ENCODE peak calls at places on chromosomes 16 and 17, in five cellular contexts. J is activated CD4-positive, CD25-positive, alpha-beta regulatory T cell treated with anti-CD3 and anti-CD28 coated beads, Interleukin-2, amount 50 U/mL, for 16 hours; K is stimulated activated CD4-positive, alpha-beta T cell treated with anti-CD3 and anti-CD28 coated beads, Interleukin-15, amount 100 ng/mL, for 24 hours; C is RCC 7860; O is CD8-positive, alpha-beta memory T cell. A is an unnamed sample.

GRCh38 chr17:69480197-69480596 is 65.7 kb downstream of the MAP2K6 start:
- DNase-seq in C (no peak), J (no peak), O (no peak), K (no peak), A (no peak)

GRCh38 chr17:32021618-32021955 is 14.4 kb downstream of the LRRC37B start:
- DNase-seq in K (no peak), O (no peak), J (no peak), C (no peak), A (no peak)

GRCh38 chr17:44235583-44235936 is 16.1 kb upstream of the UBTF start:
- DNase-seq in O (no peak), C (peak), K (no peak), J (no peak), A (no peak)

GRCh38 chr17:21186399-21187187 is 27.4 kb downstream of the TMEM11 start:
- DNase-seq in K (no peak), J (no peak), C (no peak), O (no peak), A (no peak)

GRCh38 chr17:79921411-79922160 is 82.3 kb upstream of the CBX4 start:
- DNase-seq in C (no peak), J (no peak), O (no peak), K (no peak), A (no peak)

GRCh38 chr17:38958326-38958725 is 8.9 kb downstream of the FBXO47 start:
- DNase-seq in C (no peak), K (no peak), O (no peak), J (no peak), A (no peak)

GRCh38 chr16:10081201-10081940 is 100.9 kb downstream of the GRIN2A start:
- DNase-seq in O (no peak), C (no peak), K (no peak), J (no peak), A (no peak)

GRCh38 chr16:86834451-86835035 is 256.2 kb downstream of the FOXL1 start:
- DNase-seq in O (no peak), J (no peak), C (peak), K (no peak), A (no peak)

GRCh38 chr16:11379420-11379819 is 34.2 kb downstream of the RMI2 start:
- DNase-seq in O (peak), K (peak), J (no peak), C (peak), A (peak)

GRCh38 chr16:67857547-67858233 is 10.2 kb upstream of the CENPT start:
- DNase-seq in O (peak), C (peak), K (peak), J (no peak), A (no peak)

GRCh38 chr17:34306466-34306865 is 12.8 kb upstream of the CCL8 start:
- DNase-seq in J (no peak), O (no peak), C (peak), K (no peak), A (no peak)

GRCh38 chr16:1983544-1984346 is at the start of gene GFER:
- DNase-seq in C (peak), K (peak), J (no peak), O (peak), A (peak)

GRCh38 chr17:44307387-44308186 is 814 bp upstream of the RUNDC3A start:
- DNase-seq in C (no peak), K (no peak), J (no peak), O (no peak), A (no peak)

GRCh38 chr17:77107506-77108433 is 33.0 kb upstream of the SEC14L1 start:
- DNase-seq in J (peak), O (peak), K (peak), C (no peak), A (peak)

GRCh38 chr16:3023415-3023668 is 400 bp downstream of the HCFC1R1 start:
- DNase-seq in K (peak), O (no peak), C (peak), J (no peak), A (no peak)

GRCh38 chr16:79409970-79410369 is 190.6 kb downstream of the MAF start:
- DNase-seq in J (no peak), O (no peak), C (no peak), K (no peak), A (no peak)

GRCh38 chr16:49837673-49838360 is 18.1 kb downstream of the ZNF423 start:
- DNase-seq in J (no peak), O (no peak), K (no peak), C (no peak), A (no peak)

A was measured in B cell.